ENCODE peak calls at places on chromosome 18, in ten cellular contexts. X, W, Q, A, M, H, N, L, K and G are unnamed samples.

GRCh38 chr18:58334061-58334460 is 290.0 kb downstream of the NEDD4L start:
- DNase-seq in W (no peak), A (no peak), Q (no peak), M (no peak), K (no peak), L (no peak), H (no peak), N (no peak), X (no peak), G (no peak)

GRCh38 chr18:26617151-26617554 is 68.8 kb upstream of the KCTD1 start:
- DNase-seq in L (no peak), X (no peak), M (no peak), N (peak; percentile 68), A (no peak), Q (no peak), W (peak; percentile 81), H (peak; percentile 74), K (peak; percentile 98), G (peak; percentile 12)

GRCh38 chr18:12621737-12622306 is 36.1 kb downstream of the SPIRE1 start:
- DNase-seq in L (no peak), A (no peak), N (no peak), H (peak; percentile 45), X (no peak), W (peak; percentile 55), M (no peak), K (peak; percentile 71), Q (no peak), G (no peak)

GRCh38 chr18:12657048-12657848 is 659 bp downstream of the SPIRE1 start:
- DNase-seq in K (peak; percentile 7), N (no peak), L (peak; percentile 23), A (peak; percentile 53), H (peak; percentile 55), W (peak; percentile 49), X (no peak), Q (peak; percentile 35), M (no peak), G (no peak)

GRCh38 chr18:39788395-39788794 is 2166.6 kb upstream of the PIK3C3 start:
- DNase-seq in L (no peak), H (no peak), Q (no peak), W (no peak), N (no peak), K (no peak), X (no peak), A (no peak), M (no peak), G (no peak)

GRCh38 chr18:11872479-11873136 is 21.4 kb downstream of the CHMP1B start:
- DNase-seq in H (peak; percentile 46), X (peak; percentile 64), M (no peak), K (no peak), L (no peak), W (peak; percentile 46), Q (no peak), N (no peak), A (peak; percentile 30), G (no peak)

GRCh38 chr18:62445386-62445917 is 77.4 kb upstream of the ZCCHC2 start:
- DNase-seq in X (no peak), N (no peak), M (no peak), W (no peak), K (no peak), Q (no peak), A (no peak), L (no peak), H (no peak), G (no peak)

GRCh38 chr18:38011446-38011845 is 445.8 kb upstream of the CELF4 start:
- DNase-seq in X (no peak), N (no peak), M (no peak), H (no peak), K (no peak), L (no peak), Q (no peak), A (no peak), W (no peak), G (no peak)

GRCh38 chr18:33440011-33440383 is 524 bp downstream of the CCDC178 start:
- DNase-seq in H (peak; percentile 67), K (peak; percentile 42), X (peak; percentile 8), M (peak; percentile 32), W (peak; percentile 70), Q (peak; percentile 7), A (peak; percentile 43), L (peak; percentile 18), N (no peak), G (peak; percentile 1)
- TF ChIP-seq CTCF in H (peak; percentile 37), K (peak; percentile 76), X (peak; percentile 32), M (peak; percentile 15), W (peak; percentile 57), Q (peak; percentile 34), A (peak; percentile 15), L (peak; percentile 37), N (no peak), G (peak; percentile 33)

DNA sequence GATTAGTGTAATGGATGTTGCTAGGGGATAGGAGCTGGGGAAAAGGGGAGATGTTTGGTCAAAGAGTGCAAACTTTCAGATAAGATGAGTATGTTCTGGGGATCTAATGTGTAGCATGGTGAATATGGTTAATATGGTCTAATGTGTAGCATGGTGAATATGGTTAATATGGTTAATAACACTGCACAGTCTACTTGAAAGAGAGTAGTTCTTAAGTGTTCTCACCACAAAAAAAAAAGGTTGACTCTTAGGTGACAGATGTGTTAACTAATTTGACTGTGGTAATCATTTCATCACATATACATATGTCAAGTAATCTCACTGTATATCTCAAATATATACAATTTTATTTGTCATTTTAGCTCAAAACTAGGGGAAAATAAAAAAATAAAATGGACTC is 121.3 kb upstream of the CD226 start:
- DNase-seq in X (no peak), N (no peak), Q (no peak), L (no peak), M (no peak), H (no peak), A (no peak), K (no peak), W (no peak), G (no peak)
- H3K4me3 ChIP-seq in X (no peak overlapping the region), N (no peak overlapping the region), Q (no peak overlapping the region), L (no peak overlapping the region), M (no peak overlapping the region), H (no peak overlapping the region), A (no peak overlapping the region), K (no peak overlapping the region), W (no peak overlapping the region), G (no peak overlapping the region)

DNA sequence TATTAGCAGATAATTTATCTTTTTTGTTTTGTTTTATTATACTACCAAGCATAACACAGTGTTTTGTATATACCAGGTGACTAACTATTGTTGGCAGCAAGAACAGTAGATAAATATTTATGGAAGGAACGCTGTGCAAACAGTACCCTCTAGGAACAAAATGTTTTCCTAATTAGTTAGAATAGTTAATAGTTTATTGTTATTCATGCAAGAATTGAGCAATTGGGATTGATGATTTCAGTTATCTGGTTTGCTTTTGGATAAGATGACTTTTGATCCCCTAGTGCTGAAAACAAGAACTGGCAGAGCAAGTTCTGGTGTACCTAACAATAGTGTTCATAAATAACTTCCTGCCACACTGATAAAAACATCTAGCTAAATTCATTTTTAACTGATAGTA is 323.3 kb downstream of the TGIF1 start:
- DNase-seq in Q (no peak), H (no peak), K (no peak), A (no peak), X (no peak), M (no peak), W (peak; percentile 20), L (no peak), N (no peak), G (no peak)
- TF ChIP-seq CTCF in Q (no peak), H (peak; percentile 21), K (no peak), A (no peak), X (peak; percentile 23), M (no peak), W (peak; percentile 23), L (no peak), N (no peak), G (no peak)

DNA sequence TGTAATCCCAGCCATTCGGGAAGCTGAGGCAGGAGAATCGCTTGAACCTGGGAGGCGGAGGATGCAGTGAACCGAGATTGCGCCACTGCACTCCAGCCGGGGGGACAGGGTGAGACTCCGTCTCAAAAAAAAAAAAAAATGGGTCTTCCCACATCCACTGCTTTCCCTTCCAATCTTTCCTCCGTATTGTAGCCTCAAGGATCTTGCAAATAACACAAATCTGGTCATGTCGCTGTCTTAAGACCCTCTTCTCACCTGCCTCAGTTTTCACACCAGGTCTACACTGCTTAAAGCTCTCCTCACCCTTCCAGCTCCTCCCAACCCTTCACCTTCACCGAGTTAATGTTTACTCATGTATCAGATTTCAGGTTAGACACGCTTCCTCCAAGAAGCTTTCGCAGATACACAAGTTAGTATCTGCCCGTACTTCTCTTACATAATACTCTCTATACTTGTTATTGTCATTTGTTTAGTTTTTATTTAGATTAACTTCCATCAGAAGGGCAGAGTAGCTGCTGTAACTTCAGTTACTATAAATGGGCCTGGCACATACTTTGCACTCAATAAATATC is 1.5 kb downstream of the IER3IP1 start:
- DNase-seq in M (peak; percentile 25), X (no peak), A (no peak), Q (no peak), N (no peak), K (no peak), H (no peak), W (no peak), L (no peak), G (no peak)
- H3K4me3 ChIP-seq in M (peak overlapping the region; percentile 91), X (peak overlapping the region; percentile 92), A (peak overlapping the region; percentile 78), Q (peak overlapping the region; percentile 81), N (peak overlapping the region; percentile 79), K (peak overlapping the region; percentile 86), H (peak overlapping the region; percentile 86), W (peak overlapping the region; percentile 96), L (peak overlapping the region; percentile 81), G (peak overlapping the region; percentile 87)